ENCODE peak calls at places on chromosomes 1 and 21, in nine cellular contexts. N is HFFc6, W is A549, Y is endothelial cell, K is B cell, V is endothelial cell of umbilical vein, R is astrocyte of the spinal cord, L is BE2C, J is lower lobe of right lung. I is an unnamed sample.

GRCh38 chr1:203582568-203582967 is 44.1 kb upstream of the ATP2B4 start:
- DNase-seq in V (no peak), R (no peak), J (no peak), K (no peak), N (no peak), Y (no peak), W (no peak), L (no peak), I (no peak)

GRCh38 chr1:94106716-94107115 is 14.2 kb downstream of the ABCA4 start:
- DNase-seq in W (no peak), N (no peak), R (peak; percentile 12), Y (no peak), L (no peak), K (no peak), V (no peak), J (no peak), I (no peak)

GRCh38 chr21:41901099-41901498 is 22.0 kb upstream of the PRDM15 start:
- DNase-seq in R (no peak), V (no peak), N (no peak), L (no peak), J (no peak), K (no peak), Y (no peak), W (no peak), I (peak; percentile 58)

GRCh38 chr1:116403506-116404136 is 30.6 kb downstream of the ATP1A1 start:
- DNase-seq in Y (no peak), W (no peak), J (no peak), R (no peak), V (no peak), N (no peak), L (no peak), K (no peak), I (no peak)

GRCh38 chr1:31786366-31787060 is 22.4 kb upstream of the ADGRB2 start:
- DNase-seq in N (no peak), W (no peak), Y (no peak), K (no peak), V (no peak), R (no peak), L (no peak), J (peak; percentile 34), I (no peak)

GRCh38 chr1:116666090-116666489 is 1.4 kb downstream of the IGSF3 start:
- DNase-seq in Y (peak; percentile 16), N (no peak), K (no peak), R (no peak), V (no peak), L (peak; percentile 28), J (no peak), W (no peak), I (no peak)

GRCh38 chr1:24427469-24427862 is 11.9 kb downstream of the NIPAL3 start:
- DNase-seq in L (no peak), Y (no peak), W (no peak), J (no peak), N (no peak), K (no peak), V (no peak), R (no peak), I (no peak)

GRCh38 chr1:11921022-11921421 is 5.2 kb downstream of the KIAA2013 start:
- DNase-seq in V (no peak), N (no peak), W (no peak), L (no peak), Y (no peak), R (no peak), J (no peak), K (no peak), I (no peak)

GRCh38 chr1:208189183-208189582 is 55.0 kb downstream of the PLXNA2 start:
- DNase-seq in J (no peak), V (no peak), K (no peak), L (peak; percentile 35), N (no peak), W (no peak), Y (no peak), R (no peak), I (peak; percentile 13)

GRCh38 chr1:228007054-228007800 is 429 bp downstream of the WNT3A start:
- DNase-seq in L (no peak), K (no peak), J (no peak), V (no peak), N (no peak), W (no peak), R (no peak), Y (no peak), I (no peak)

GRCh38 chr1:217026506-217026905 is 303.3 kb upstream of the ESRRG start:
- DNase-seq in J (no peak), L (no peak), W (no peak), Y (no peak), V (no peak), R (no peak), N (no peak), K (no peak), I (no peak)

GRCh38 chr1:100921110-100921706 is 25.3 kb downstream of the SLC30A7 start:
- DNase-seq in R (peak; percentile 71), L (peak; percentile 14), N (peak; percentile 55), Y (no peak), W (peak; percentile 1), J (no peak), K (peak; percentile 71), V (peak; percentile 81), I (no peak)

GRCh38 chr1:54846301-54846700 is 40.7 kb downstream of the DHCR24 start:
- DNase-seq in J (no peak), L (no peak), K (no peak), V (no peak), N (no peak), W (no peak), R (no peak), Y (no peak), I (no peak)

GRCh38 chr21:42644223-42645208 is 8.9 kb upstream of the PDE9A start:
- DNase-seq in J (peak; percentile 26), N (no peak), V (no peak), K (no peak), R (peak; percentile 9), W (no peak), Y (no peak), L (no peak), I (no peak)

GRCh38 chr1:24248859-24249258 is 61.8 kb upstream of the IFNLR1 start:
- DNase-seq in N (no peak), K (peak; percentile 24), Y (no peak), V (no peak), R (no peak), W (no peak), L (no peak), J (no peak), I (no peak)

GRCh38 chr1:174469687-174470086 is 21.9 kb downstream of the GPR52 start:
- DNase-seq in L (no peak), W (no peak), R (no peak), Y (no peak), K (no peak), J (no peak), V (no peak), N (no peak), I (no peak)

GRCh38 chr1:174465855-174466254 is 18.1 kb downstream of the GPR52 start:
- DNase-seq in W (no peak), J (no peak), N (no peak), K (no peak), Y (no peak), R (no peak), L (no peak), V (no peak), I (no peak)

GRCh38 chr1:174469052-174469451 is 21.3 kb downstream of the GPR52 start:
- DNase-seq in J (no peak), N (no peak), L (no peak), W (no peak), K (no peak), V (no peak), R (no peak), Y (no peak), I (no peak)

GRCh38 chr1:174466607-174467006 is 18.8 kb downstream of the GPR52 start:
- DNase-seq in V (no peak), W (no peak), K (no peak), L (no peak), J (no peak), Y (no peak), R (no peak), N (no peak), I (no peak)
- TF ChIP-seq CTCF in V (no peak), W (no peak), K (no peak), L (no peak), J (no peak), Y (no peak), R (no peak), N (no peak), I (no peak)

GRCh38 chr1:198754670-198755069 is 115.8 kb downstream of the PTPRC start:
- DNase-seq in Y (no peak), N (no peak), R (no peak), W (no peak), V (no peak), L (no peak), K (no peak), J (no peak), I (no peak)

GRCh38 chr1:198755715-198756114 is 116.9 kb downstream of the PTPRC start:
- DNase-seq in Y (no peak), W (no peak), L (no peak), N (no peak), K (no peak), R (no peak), V (no peak), J (no peak), I (no peak)

GRCh38 chr1:198751741-198752140 is 112.9 kb downstream of the PTPRC start:
- DNase-seq in Y (no peak), K (no peak), V (no peak), N (no peak), J (no peak), R (no peak), W (no peak), L (no peak), I (no peak)

GRCh38 chr1:198761859-198762616 is 123.2 kb downstream of the PTPRC start:
- DNase-seq in R (no peak), K (no peak), N (no peak), Y (no peak), J (no peak), V (no peak), W (no peak), L (no peak), I (no peak)

DNA sequence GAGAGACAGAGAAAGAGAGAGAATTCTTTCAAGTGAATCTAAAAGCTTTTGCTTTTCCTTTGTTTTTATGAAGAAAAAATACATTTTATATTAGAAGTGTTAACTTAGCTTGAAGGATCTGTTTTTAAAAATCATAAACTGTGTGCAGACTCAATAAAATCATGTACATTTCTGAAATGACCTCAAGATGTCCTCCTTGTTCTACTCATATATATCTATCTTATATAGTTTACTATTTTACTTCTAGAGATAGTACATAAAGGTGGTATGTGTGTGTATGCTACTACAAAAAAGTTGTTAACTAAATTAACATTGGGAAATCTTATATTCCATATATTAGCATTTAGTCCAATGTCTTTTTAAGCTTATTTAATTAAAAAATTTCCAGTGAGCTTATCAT is 117.6 kb downstream of the PTPRC start:
- DNase-seq in K (no peak), W (no peak), L (no peak), N (peak; percentile 9), R (peak; percentile 41), Y (no peak), V (peak; percentile 27), J (no peak), I (no peak)
- TF ChIP-seq CTCF in K (peak; percentile 44), W (peak; percentile 51), L (peak; percentile 26), N (peak; percentile 67), R (peak; percentile 20), Y (no peak), V (no peak), J (peak; percentile 42), I (no peak)

GRCh38 chr1:51627672-51628071 is 10.8 kb downstream of the OSBPL9 start:
- DNase-seq in N (peak; percentile 59), R (peak; percentile 66), W (no peak), V (peak; percentile 65), Y (no peak), K (no peak), L (peak; percentile 6), J (no peak), I (no peak)
- TF ChIP-seq CTCF in N (peak; percentile 73), R (peak; percentile 58), W (peak; percentile 38), V (peak; percentile 35), Y (no peak), K (peak; percentile 27), L (peak; percentile 55), J (no peak), I (peak; percentile 33)

GRCh38 chr1:44609412-44609767 is 64.9 kb downstream of the TMEM53 start:
- DNase-seq in N (peak; percentile 46), J (no peak), W (no peak), Y (peak; percentile 62), R (peak; percentile 47), K (peak; percentile 24), V (peak; percentile 18), L (peak; percentile 68), I (peak; percentile 62)
- TF ChIP-seq CTCF in N (peak; percentile 89), J (peak; percentile 41), W (peak; percentile 26), Y (peak; percentile 48), R (peak; percentile 64), K (peak; percentile 20), V (peak; percentile 55), L (peak; percentile 54), I (peak; percentile 27)

I was measured in activated CD8-positive, alpha-beta T cell treated with anti-CD3 and anti-CD28 coated beads for 36 hours.